ENCODE peak calls at places on chromosomes 12 and 14, in eight cellular contexts. V is uterus, P is fibroblast of mammary gland, E is GM13976, H is esophagus squamous epithelium, I is bronchial epithelial cell, N is fibroblast of pulmonary artery, C is testis. F is an unnamed sample.

GRCh38 chr12:111773801-111774551 is 7.2 kb downstream of the ALDH2 start:
- DNase-seq in H (no peak), C (peak; percentile 80), I (peak; percentile 90), N (peak; percentile 93), P (peak; percentile 93), E (peak; percentile 62), V (peak; percentile 91), F (peak; percentile 95)

GRCh38 chr14:102833341-102833740 is 56.1 kb downstream of the TRAF3 start:
- DNase-seq in H (no peak), C (no peak), N (no peak), E (no peak), I (no peak), V (no peak), P (no peak), F (no peak)

GRCh38 chr12:89179983-89180382 is 172.3 kb downstream of the DUSP6 start:
- DNase-seq in C (no peak), N (peak; percentile 97), E (no peak), H (no peak), P (peak; percentile 99), V (peak; percentile 71), I (peak; percentile 99), F (peak; percentile 100)

GRCh38 chr14:63542231-63542999 is 762 bp downstream of the PPP2R5E start:
- DNase-seq in N (no peak), H (no peak), V (peak; percentile 20), E (no peak), P (no peak), I (no peak), C (peak; percentile 26), F (peak; percentile 30)

GRCh38 chr12:76670776-76671175 is 93.1 kb upstream of the ZDHHC17 start:
- DNase-seq in N (no peak), E (no peak), V (no peak), I (peak; percentile 18), H (no peak), P (peak; percentile 37), C (no peak), F (peak; percentile 20)

GRCh38 chr14:69204753-69205152 is 13.5 kb downstream of the EXD2 start:
- DNase-seq in P (peak; percentile 31), I (peak; percentile 87), V (no peak), C (no peak), E (no peak), H (no peak), N (no peak), F (no peak)

GRCh38 chr12:466039-466438 is 6.3 kb downstream of the B4GALNT3 start:
- DNase-seq in H (no peak), V (no peak), E (no peak), I (no peak), C (peak; percentile 48), N (no peak), P (no peak), F (no peak)

GRCh38 chr14:64137657-64138290 is 156.4 kb downstream of the ESR2 start:
- DNase-seq in N (peak; percentile 29), P (peak; percentile 25), H (no peak), E (peak; percentile 20), V (no peak), I (no peak), C (peak; percentile 61), F (no peak)

DNA sequence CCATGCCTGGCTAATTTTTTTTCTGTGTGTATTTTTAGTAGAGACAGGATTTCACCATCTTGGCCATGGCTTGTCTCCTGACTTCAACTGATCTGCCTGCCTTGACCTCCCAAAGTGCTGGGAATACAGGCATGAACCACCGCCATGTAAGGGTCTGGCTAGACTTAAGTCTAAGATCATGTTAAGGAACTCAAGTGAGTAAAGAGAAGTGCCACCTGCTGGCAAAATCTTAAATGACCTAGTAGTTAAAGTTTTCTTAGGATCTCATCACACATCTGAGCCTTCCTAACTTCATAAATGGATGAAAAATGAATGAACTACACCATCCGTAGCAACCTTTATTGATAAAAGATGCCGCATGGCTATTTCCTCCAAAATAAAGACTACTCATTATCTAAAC is 1.7 kb upstream of the C12orf56 start:
- DNase-seq in V (no peak), H (no peak), N (peak; percentile 74), I (peak; percentile 56), E (peak; percentile 49), P (peak; percentile 71), C (no peak), F (peak; percentile 58)
- TF ChIP-seq CTCF in V (no peak), H (peak; percentile 9), N (peak; percentile 45), I (peak; percentile 34), E (no peak), P (peak; percentile 42), C (no peak), F (peak; percentile 36)

GRCh38 chr14:99574099-99574880 is 29.7 kb downstream of the CCDC85C start:
- DNase-seq in V (peak; percentile 78), N (peak; percentile 85), H (no peak), P (no peak), E (no peak), C (peak; percentile 80), I (peak; percentile 18), F (no peak)

GRCh38 chr14:99576761-99577705 is 27.0 kb downstream of the CCDC85C start:
- DNase-seq in C (no peak), H (no peak), P (no peak), I (no peak), E (no peak), V (peak; percentile 60), N (no peak), F (no peak)

GRCh38 chr14:99576304-99576703 is 27.7 kb downstream of the CCDC85C start:
- DNase-seq in P (no peak), E (no peak), H (no peak), N (no peak), C (no peak), I (no peak), V (no peak), F (no peak)

GRCh38 chr14:99573436-99574098 is 30.4 kb downstream of the CCDC85C start:
- DNase-seq in C (no peak), E (no peak), H (no peak), N (no peak), I (no peak), V (no peak), P (no peak), F (no peak)

DNA sequence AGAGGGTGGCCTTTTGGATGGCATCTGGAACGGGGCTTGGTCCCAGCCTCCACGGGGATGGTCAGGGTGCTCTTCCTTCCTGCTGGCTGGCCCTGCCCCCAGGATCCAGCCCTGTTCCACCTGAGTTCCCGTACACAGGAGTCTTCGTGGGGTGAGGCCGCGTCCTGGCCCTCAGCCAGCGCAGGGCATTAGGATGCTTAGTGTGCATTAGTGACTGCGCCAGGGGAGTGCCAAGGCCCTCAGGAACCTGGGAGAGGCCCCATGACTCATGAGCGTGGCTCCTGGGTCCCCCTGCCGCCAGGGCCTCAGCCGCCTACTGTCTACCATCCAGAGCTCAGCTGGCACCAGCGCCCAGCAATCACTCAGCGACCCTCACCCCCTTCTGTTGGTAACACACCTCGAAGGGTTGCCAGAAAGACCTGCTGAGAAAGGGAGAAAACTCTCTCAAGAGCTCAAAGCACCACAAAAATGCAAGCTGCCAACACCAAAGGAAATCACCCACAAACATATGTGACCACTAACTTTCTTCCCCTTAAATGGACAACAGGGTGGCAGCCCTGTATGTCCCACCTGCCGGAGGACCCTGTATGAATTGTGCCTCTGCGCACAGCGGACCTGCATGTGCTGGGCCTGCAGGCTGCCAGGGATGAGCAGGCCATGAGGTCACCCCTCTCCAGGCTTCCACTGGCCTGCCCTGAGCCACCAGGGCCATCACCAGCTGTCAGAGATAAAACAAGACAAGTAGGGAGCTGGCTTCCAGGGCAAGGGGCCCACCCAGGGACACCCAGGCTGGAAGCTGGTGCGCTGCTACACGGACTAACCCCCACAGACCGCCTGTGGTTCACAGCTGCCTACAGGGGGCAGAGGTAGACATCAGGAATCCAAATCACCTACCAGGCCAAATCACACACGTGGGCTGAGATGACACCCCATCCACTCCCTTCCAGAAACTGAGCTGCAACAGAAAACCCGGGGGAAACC is 28.7 kb downstream of the CCDC85C start:
- DNase-seq in H (no peak), N (no peak), I (peak; percentile 79), C (no peak), P (no peak), E (no peak), V (no peak), F (peak; percentile 86)
- TF ChIP-seq CTCF in H (no peak), N (peak; percentile 17), I (peak; percentile 59), C (no peak), P (no peak), E (no peak), V (no peak), F (peak; percentile 37)

GRCh38 chr12:125406131-125406530 is 340.9 kb downstream of the AACS start:
- DNase-seq in N (no peak), P (no peak), V (no peak), E (peak; percentile 21), C (no peak), I (no peak), H (no peak), F (no peak)

GRCh38 chr12:125408718-125409117 is 343.5 kb downstream of the AACS start:
- DNase-seq in P (no peak), C (no peak), V (no peak), N (no peak), H (no peak), I (no peak), E (no peak), F (no peak)

GRCh38 chr12:125399489-125399888 is 334.3 kb downstream of the AACS start:
- DNase-seq in N (no peak), C (no peak), H (no peak), P (no peak), E (no peak), V (no peak), I (no peak), F (no peak)

GRCh38 chr12:125403843-125404242 is 338.6 kb downstream of the AACS start:
- DNase-seq in C (no peak), I (no peak), H (no peak), V (no peak), E (no peak), N (no peak), P (no peak), F (no peak)

DNA sequence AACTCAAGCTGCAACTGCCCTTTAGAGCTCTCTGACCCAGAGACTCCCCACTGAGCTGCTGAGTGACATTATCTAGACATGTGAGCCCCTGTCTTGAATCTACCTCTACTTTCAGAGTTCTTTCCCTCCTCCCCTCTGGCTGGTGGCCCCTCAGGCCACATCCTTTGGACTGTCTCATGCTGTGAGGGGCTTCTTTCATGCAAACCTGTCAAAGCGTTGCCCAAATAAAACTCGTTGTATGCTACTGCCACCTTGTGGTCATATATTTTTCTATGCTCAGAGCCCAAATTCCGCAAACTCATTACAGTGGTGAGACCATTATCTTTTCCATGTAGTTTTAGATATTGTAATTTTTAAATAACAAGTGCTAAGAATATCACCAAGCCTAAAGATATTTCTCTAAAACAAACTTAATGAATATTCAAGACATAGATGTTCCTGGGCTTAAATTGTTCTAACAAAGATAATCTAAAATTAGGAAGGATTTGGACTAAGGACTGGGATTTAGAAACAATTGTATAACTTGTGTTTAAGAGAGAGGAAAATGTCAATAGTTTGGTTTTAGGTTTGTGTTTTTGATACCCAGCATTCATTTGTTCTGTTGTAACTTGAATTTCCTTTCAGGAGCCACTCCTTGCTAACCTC is 338.0 kb downstream of the AACS start:
- DNase-seq in N (peak; percentile 40), E (peak; percentile 22), I (peak; percentile 13), H (no peak), C (peak; percentile 30), P (peak; percentile 30), V (no peak), F (peak; percentile 45)
- TF ChIP-seq CTCF in N (peak; percentile 52), E (peak; percentile 35), I (peak; percentile 31), H (peak; percentile 42), C (peak; percentile 45), P (peak; percentile 54), V (no peak), F (peak; percentile 47)

DNA sequence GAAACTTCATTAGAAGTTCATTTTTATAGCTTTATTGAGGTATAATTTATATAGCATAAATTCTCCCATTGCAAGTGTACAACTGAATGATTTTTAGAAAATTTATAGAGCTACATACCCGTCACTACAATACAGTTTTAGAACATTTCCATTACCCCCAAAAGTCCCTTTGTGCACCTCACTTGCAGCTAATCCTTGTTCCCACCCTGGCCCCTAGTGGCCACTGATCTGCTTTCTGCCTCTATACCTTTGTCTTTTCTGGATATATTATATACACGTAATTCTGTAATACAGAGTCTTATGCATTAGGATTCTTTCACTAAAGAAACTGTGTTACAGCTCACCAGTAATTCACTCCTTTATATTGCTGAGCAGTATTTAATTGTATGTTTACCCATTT is 145.1 kb upstream of the DIO2 start:
- DNase-seq in E (no peak), V (no peak), C (peak; percentile 17), I (no peak), N (peak; percentile 50), P (peak; percentile 25), H (no peak), F (peak; percentile 10)
- TF ChIP-seq CTCF in E (no peak), V (no peak), C (no peak), I (peak; percentile 16), N (peak; percentile 69), P (peak; percentile 51), H (peak; percentile 16), F (peak; percentile 25)

F was measured in MCF 10A.